ENCODE peak calls at places on chromosome 4, in six cellular contexts. One of them, this sample, is unnamed.

GRCh38 chr4:67332627-67333026 is 212.7 kb downstream of the CENPC start:
- DNase-seq in K562: peak
- DNase-seq in GM12878: no peak
- DNase-seq in HCT116: no peak
- DNase-seq in endothelial cell of umbilical vein: peak
- DNase-seq in A549: peak
- DNase-seq in this sample: peak

GRCh38 chr4:7769308-7769841 is 170.3 kb downstream of the AFAP1 start:
- DNase-seq in K562: no peak
- DNase-seq in GM12878: no peak
- DNase-seq in HCT116: no peak
- DNase-seq in endothelial cell of umbilical vein: no peak
- DNase-seq in A549: no peak
- DNase-seq in this sample: no peak

GRCh38 chr4:41532336-41532735 is 5.6 kb upstream of the LIMCH1 start:
- DNase-seq in K562: no peak
- DNase-seq in GM12878: no peak
- DNase-seq in HCT116: no peak
- DNase-seq in endothelial cell of umbilical vein: no peak
- DNase-seq in A549: no peak
- DNase-seq in this sample: no peak

GRCh38 chr4:37540486-37540885 is 145.7 kb downstream of the RELL1 start:
- DNase-seq in K562: no peak
- DNase-seq in GM12878: no peak
- DNase-seq in HCT116: no peak
- DNase-seq in endothelial cell of umbilical vein: no peak
- DNase-seq in A549: no peak
- DNase-seq in this sample: no peak

GRCh38 chr4:85180533-85180932 is 214.0 kb upstream of the WDFY3 start:
- DNase-seq in K562: no peak
- DNase-seq in GM12878: no peak
- DNase-seq in HCT116: no peak
- DNase-seq in endothelial cell of umbilical vein: no peak
- DNase-seq in A549: no peak
- DNase-seq in this sample: no peak

GRCh38 chr4:146478009-146478408 is 43.7 kb downstream of the SLC10A7 start:
- DNase-seq in K562: no peak
- DNase-seq in GM12878: no peak
- DNase-seq in HCT116: no peak
- DNase-seq in endothelial cell of umbilical vein: no peak
- DNase-seq in A549: no peak
- DNase-seq in this sample: no peak

GRCh38 chr4:75042601-75043208 is 109.8 kb downstream of the PARM1 start:
- DNase-seq in K562: no peak
- DNase-seq in GM12878: no peak
- DNase-seq in HCT116: no peak
- DNase-seq in endothelial cell of umbilical vein: no peak
- DNase-seq in A549: no peak
- DNase-seq in this sample: no peak

GRCh38 chr4:89254847-89255246 is 52.8 kb downstream of the GPRIN3 start:
- DNase-seq in K562: peak
- DNase-seq in GM12878: no peak
- DNase-seq in HCT116: peak
- DNase-seq in endothelial cell of umbilical vein: peak
- DNase-seq in A549: peak
- DNase-seq in this sample: peak

GRCh38 chr4:7761312-7761711 is 178.3 kb downstream of the AFAP1 start:
- DNase-seq in K562: no peak
- DNase-seq in GM12878: no peak
- DNase-seq in HCT116: no peak
- DNase-seq in endothelial cell of umbilical vein: no peak
- DNase-seq in A549: no peak
- DNase-seq in this sample: no peak

GRCh38 chr4:63348735-63349673 is 1060.2 kb downstream of the TECRL start:
- DNase-seq in K562: no peak
- DNase-seq in GM12878: no peak
- DNase-seq in HCT116: no peak
- DNase-seq in endothelial cell of umbilical vein: no peak
- DNase-seq in A549: no peak
- DNase-seq in this sample: no peak

GRCh38 chr4:187387709-187388108 is 607.9 kb upstream of the ZFP42 start:
- DNase-seq in K562: no peak
- DNase-seq in GM12878: no peak
- DNase-seq in HCT116: no peak
- DNase-seq in endothelial cell of umbilical vein: no peak
- DNase-seq in A549: peak
- DNase-seq in this sample: no peak

GRCh38 chr4:52290468-52290867 is 239.4 kb downstream of the SPATA18 start:
- DNase-seq in K562: no peak
- DNase-seq in GM12878: no peak
- DNase-seq in HCT116: no peak
- DNase-seq in endothelial cell of umbilical vein: no peak
- DNase-seq in A549: no peak
- DNase-seq in this sample: no peak

GRCh38 chr4:147528054-147528453 is 47.2 kb downstream of the EDNRA start:
- DNase-seq in K562: no peak
- DNase-seq in GM12878: no peak
- DNase-seq in HCT116: no peak
- DNase-seq in endothelial cell of umbilical vein: no peak
- DNase-seq in A549: no peak
- DNase-seq in this sample: no peak

GRCh38 chr4:169033660-169034059 is 23.6 kb upstream of the CBR4 start:
- DNase-seq in K562: peak
- DNase-seq in GM12878: no peak
- DNase-seq in HCT116: peak
- DNase-seq in endothelial cell of umbilical vein: no peak
- DNase-seq in A549: peak
- DNase-seq in this sample: peak

GRCh38 chr4:11914406-11914805 is 485.7 kb upstream of the HS3ST1 start:
- DNase-seq in K562: no peak
- DNase-seq in GM12878: no peak
- DNase-seq in HCT116: no peak
- DNase-seq in endothelial cell of umbilical vein: peak
- DNase-seq in A549: no peak
- DNase-seq in this sample: no peak

GRCh38 chr4:53490965-53491622 is 100.2 kb downstream of the LNX1 start:
- DNase-seq in K562: peak
- DNase-seq in GM12878: no peak
- DNase-seq in HCT116: peak
- DNase-seq in endothelial cell of umbilical vein: peak
- DNase-seq in A549: peak
- DNase-seq in this sample: peak

GRCh38 chr4:8778301-8778700 is 93.3 kb downstream of the HMX1 start:
- DNase-seq in K562: no peak
- DNase-seq in GM12878: no peak
- DNase-seq in HCT116: no peak
- DNase-seq in endothelial cell of umbilical vein: no peak
- DNase-seq in A549: no peak
- DNase-seq in this sample: no peak

GRCh38 chr4:139550724-139551429 is 5.1 kb downstream of the SETD7 start:
- DNase-seq in K562: no peak
- DNase-seq in GM12878: no peak
- DNase-seq in HCT116: no peak
- DNase-seq in endothelial cell of umbilical vein: peak
- DNase-seq in A549: no peak
- DNase-seq in this sample: no peak

GRCh38 chr4:54539500-54540029 is 118.2 kb upstream of the KIT start:
- DNase-seq in K562: peak
- DNase-seq in GM12878: no peak
- DNase-seq in HCT116: no peak
- DNase-seq in endothelial cell of umbilical vein: peak
- DNase-seq in A549: peak
- DNase-seq in this sample: no peak

GRCh38 chr4:144355809-144356757 is 215.6 kb upstream of the GYPA start:
- DNase-seq in K562: no peak
- DNase-seq in GM12878: peak
- DNase-seq in HCT116: peak
- DNase-seq in endothelial cell of umbilical vein: peak
- DNase-seq in A549: peak
- DNase-seq in this sample: peak

GRCh38 chr4:168743576-168743975 is 246.7 kb downstream of the PALLD start:
- DNase-seq in K562: no peak
- DNase-seq in GM12878: no peak
- DNase-seq in HCT116: no peak
- DNase-seq in endothelial cell of umbilical vein: no peak
- DNase-seq in A549: peak
- DNase-seq in this sample: no peak

GRCh38 chr4:139814285-139815015 is 148.8 kb downstream of the MGST2 start:
- DNase-seq in K562: no peak
- DNase-seq in GM12878: no peak
- DNase-seq in HCT116: no peak
- DNase-seq in endothelial cell of umbilical vein: peak
- DNase-seq in A549: no peak
- DNase-seq in this sample: peak

GRCh38 chr4:27009539-27009938 is 148.9 kb downstream of the STIM2 start:
- DNase-seq in K562: no peak
- DNase-seq in GM12878: no peak
- DNase-seq in HCT116: no peak
- DNase-seq in endothelial cell of umbilical vein: peak
- DNase-seq in A549: no peak
- DNase-seq in this sample: no peak
- TF ChIP-seq MAX in K562: no peak
- TF ChIP-seq MAX in GM12878: no peak
- TF ChIP-seq MAX in HCT116: no peak
- TF ChIP-seq MAX in endothelial cell of umbilical vein: no peak
- TF ChIP-seq MAX in A549: no peak
- TF ChIP-seq MAX in this sample: no peak

DNA sequence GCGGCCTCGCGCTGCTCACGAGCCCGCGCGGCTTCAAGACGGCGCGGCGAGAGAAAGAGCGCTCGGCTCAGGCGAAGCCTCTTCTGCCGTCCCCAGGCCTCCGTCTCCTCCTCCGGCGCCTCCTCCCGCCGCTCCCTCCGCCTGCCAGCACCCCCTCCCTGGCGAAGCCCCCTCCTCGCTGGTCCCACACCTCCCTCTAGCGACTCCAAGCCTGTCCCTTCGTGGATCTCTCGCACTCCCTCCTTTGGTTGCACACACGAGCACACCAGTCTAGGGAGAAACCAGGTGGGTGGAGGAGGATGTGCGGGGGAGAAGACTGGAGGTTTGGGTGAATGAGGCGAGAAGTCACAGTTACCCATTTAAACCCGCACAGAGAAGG is at the start of gene CAMK2D:
- DNase-seq in K562: no peak
- DNase-seq in GM12878: peak
- DNase-seq in HCT116: peak
- DNase-seq in endothelial cell of umbilical vein: peak
- DNase-seq in A549: peak
- DNase-seq in this sample: peak
- TF ChIP-seq POLR2A in K562: no peak
- TF ChIP-seq POLR2A in GM12878: no peak
- TF ChIP-seq POLR2A in HCT116: no peak
- TF ChIP-seq POLR2A in endothelial cell of umbilical vein: no peak
- TF ChIP-seq POLR2A in A549: peak
- TF ChIP-seq POLR2A in this sample: no peak

DNA sequence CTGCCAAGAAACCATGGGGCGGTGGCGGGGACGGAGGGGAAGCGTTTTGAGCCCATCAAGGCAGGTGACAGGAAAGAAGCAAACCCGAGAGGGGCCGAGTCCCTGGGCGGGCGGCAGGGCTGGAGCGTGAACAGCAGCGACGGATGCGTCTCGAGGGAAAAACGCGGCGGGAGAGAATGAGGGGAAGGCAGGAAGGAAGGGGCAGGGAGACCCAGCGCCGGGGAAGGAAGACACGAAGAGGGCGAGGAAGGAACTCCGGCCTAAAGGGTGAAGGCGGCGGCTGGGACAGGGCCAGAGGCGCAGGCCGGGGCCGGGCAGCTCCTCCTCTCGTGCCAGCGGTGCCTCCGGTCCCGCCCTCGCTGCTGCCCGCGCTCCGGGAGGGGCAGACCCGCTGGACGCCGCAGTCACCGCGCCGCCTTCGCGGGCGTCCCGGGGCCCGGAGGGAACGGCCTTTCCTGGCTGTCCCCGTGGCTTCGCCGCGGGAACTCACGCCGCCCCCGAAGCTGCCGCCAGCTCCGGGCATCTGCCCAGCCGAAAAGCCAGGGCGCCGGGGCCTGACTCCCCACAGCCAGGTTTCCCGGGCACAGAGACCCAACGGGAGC is 751 bp upstream of the RGS12 start:
- DNase-seq in K562: peak
- DNase-seq in GM12878: no peak
- DNase-seq in HCT116: peak
- DNase-seq in endothelial cell of umbilical vein: no peak
- DNase-seq in A549: peak
- DNase-seq in this sample: peak
- TF ChIP-seq MAX in K562: no peak
- TF ChIP-seq MAX in GM12878: no peak
- TF ChIP-seq MAX in HCT116: no peak
- TF ChIP-seq MAX in endothelial cell of umbilical vein: no peak
- TF ChIP-seq MAX in A549: no peak
- TF ChIP-seq MAX in this sample: no peak

DNA sequence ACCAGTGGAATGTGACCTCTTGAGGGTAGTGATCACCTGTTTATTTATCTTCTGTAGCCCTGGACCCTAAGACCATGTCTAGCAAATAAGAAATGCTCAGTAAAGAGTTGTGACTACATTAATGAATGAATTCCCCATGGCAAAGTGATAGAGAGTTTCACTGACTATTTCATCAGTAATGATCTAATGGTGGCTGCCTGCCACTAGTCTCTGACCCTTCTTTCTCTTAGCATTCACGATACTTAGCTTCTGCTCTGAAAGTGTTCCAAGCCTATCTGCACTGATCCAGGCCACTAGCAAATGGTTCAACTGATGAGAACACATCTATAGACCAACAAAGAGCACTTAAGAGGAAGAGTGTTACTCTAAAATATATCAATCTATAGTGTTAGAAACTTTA is 50.0 kb upstream of the RASGEF1B start:
- DNase-seq in K562: no peak
- DNase-seq in GM12878: no peak
- DNase-seq in HCT116: no peak
- DNase-seq in endothelial cell of umbilical vein: no peak
- DNase-seq in A549: no peak
- DNase-seq in this sample: no peak
- TF ChIP-seq POLR2A in K562: no peak
- TF ChIP-seq POLR2A in GM12878: no peak
- TF ChIP-seq POLR2A in HCT116: no peak
- TF ChIP-seq POLR2A in endothelial cell of umbilical vein: no peak
- TF ChIP-seq POLR2A in A549: no peak
- TF ChIP-seq POLR2A in this sample: no peak

DNA sequence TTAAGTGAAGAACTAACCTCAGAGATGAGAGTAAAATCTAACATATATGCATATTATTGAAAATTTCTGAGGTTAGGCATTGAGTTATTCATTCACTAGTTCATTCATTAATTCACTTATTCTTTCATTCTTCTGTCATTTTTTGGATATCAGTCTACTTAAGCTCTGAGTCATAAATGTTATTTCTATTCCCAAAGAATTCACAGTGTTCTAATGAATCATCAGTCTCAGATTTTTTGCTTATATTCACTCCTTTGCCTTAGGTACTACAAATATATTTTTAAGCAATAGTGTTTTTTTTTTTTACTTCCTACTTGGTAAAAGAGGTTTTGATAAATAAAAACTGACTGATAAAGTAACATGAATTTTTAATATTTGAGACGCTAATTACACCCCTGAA is 95.2 kb upstream of the DKK2 start:
- DNase-seq in K562: no peak
- DNase-seq in GM12878: no peak
- DNase-seq in HCT116: no peak
- DNase-seq in endothelial cell of umbilical vein: peak
- DNase-seq in A549: no peak
- DNase-seq in this sample: no peak
- TF ChIP-seq MAX in K562: no peak
- TF ChIP-seq MAX in GM12878: no peak
- TF ChIP-seq MAX in HCT116: no peak
- TF ChIP-seq MAX in endothelial cell of umbilical vein: no peak
- TF ChIP-seq MAX in A549: no peak
- TF ChIP-seq MAX in this sample: no peak